ENCODE peak calls at places on chromosomes 11 and 22, in five cellular contexts. One of them, this sample, is unnamed.
A peak's percentile ranks its signal among the peaks of the same experiment; 100 is the strongest.

GRCh38 chr11:67276821-67277230 is 10.6 kb downstream of the GRK2 start:
- DNase-seq in WERI-Rb-1: peak; percentile 69
- DNase-seq in tibial nerve: no peak
- DNase-seq in MM.1S: peak; percentile 57
- DNase-seq in left ventricle myocardium inferior: no peak
- DNase-seq in this sample: no peak

GRCh38 chr11:22670803-22671202 is 4.4 kb downstream of the GAS2 start:
- DNase-seq in WERI-Rb-1: no peak
- DNase-seq in tibial nerve: no peak
- DNase-seq in MM.1S: peak; percentile 82
- DNase-seq in left ventricle myocardium inferior: no peak
- DNase-seq in this sample: no peak

GRCh38 chr22:43148581-43148980 is 2.8 kb upstream of the TSPO start:
- DNase-seq in left ventricle myocardium inferior: no peak
- DNase-seq in MM.1S: peak; percentile 65
- DNase-seq in tibial nerve: no peak
- DNase-seq in WERI-Rb-1: no peak
- DNase-seq in this sample: no peak

GRCh38 chr11:79708319-79708928 is 267.6 kb upstream of the TENM4 start:
- DNase-seq in WERI-Rb-1: peak; percentile 22
- DNase-seq in MM.1S: peak; percentile 61
- DNase-seq in left ventricle myocardium inferior: no peak
- DNase-seq in tibial nerve: no peak
- DNase-seq in this sample: no peak

GRCh38 chr11:34358258-34358665 is 452 bp upstream of the ABTB2 start:
- DNase-seq in MM.1S: no peak
- DNase-seq in tibial nerve: no peak
- DNase-seq in WERI-Rb-1: peak; percentile 80
- DNase-seq in left ventricle myocardium inferior: peak; percentile 58
- DNase-seq in this sample: peak; percentile 74

GRCh38 chr11:112744041-112744440 is 217.2 kb upstream of the NCAM1 start:
- DNase-seq in MM.1S: no peak
- DNase-seq in left ventricle myocardium inferior: no peak
- DNase-seq in WERI-Rb-1: no peak
- DNase-seq in tibial nerve: no peak
- DNase-seq in this sample: no peak

GRCh38 chr22:46116491-46116958 is 33.8 kb upstream of the PPARA start:
- DNase-seq in left ventricle myocardium inferior: peak; percentile 95
- DNase-seq in MM.1S: peak; percentile 84
- DNase-seq in WERI-Rb-1: peak; percentile 93
- DNase-seq in tibial nerve: peak; percentile 95
- DNase-seq in this sample: peak; percentile 97

GRCh38 chr11:68950268-68950667 is 30.5 kb downstream of the MRGPRD start:
- DNase-seq in tibial nerve: no peak
- DNase-seq in WERI-Rb-1: peak; percentile 38
- DNase-seq in left ventricle myocardium inferior: no peak
- DNase-seq in MM.1S: no peak
- DNase-seq in this sample: no peak

GRCh38 chr11:105466582-105467228 is 143.2 kb upstream of the GRIA4 start:
- DNase-seq in MM.1S: no peak
- DNase-seq in tibial nerve: no peak
- DNase-seq in left ventricle myocardium inferior: no peak
- DNase-seq in WERI-Rb-1: no peak
- DNase-seq in this sample: no peak

GRCh38 chr11:20363500-20364411 is at the start of gene HTATIP2:
- DNase-seq in WERI-Rb-1: peak; percentile 49
- DNase-seq in left ventricle myocardium inferior: peak; percentile 77
- DNase-seq in tibial nerve: no peak
- DNase-seq in MM.1S: peak; percentile 50
- DNase-seq in this sample: peak; percentile 67

GRCh38 chr11:64868904-64869570 is 9.4 kb downstream of the EHD1 start:
- DNase-seq in WERI-Rb-1: no peak
- DNase-seq in tibial nerve: no peak
- DNase-seq in left ventricle myocardium inferior: no peak
- DNase-seq in MM.1S: no peak
- DNase-seq in this sample: peak; percentile 61

GRCh38 chr22:26031641-26032040 is 137.6 kb upstream of the SEZ6L start:
- DNase-seq in tibial nerve: no peak
- DNase-seq in WERI-Rb-1: no peak
- DNase-seq in left ventricle myocardium inferior: no peak
- DNase-seq in MM.1S: no peak
- DNase-seq in this sample: no peak

GRCh38 chr11:122910775-122911174 is 28.2 kb downstream of the JHY start:
- DNase-seq in tibial nerve: no peak
- DNase-seq in left ventricle myocardium inferior: no peak
- DNase-seq in WERI-Rb-1: peak; percentile 27
- DNase-seq in MM.1S: no peak
- DNase-seq in this sample: no peak

GRCh38 chr11:76672431-76673163 is 2.0 kb upstream of the LRRC32 start:
- DNase-seq in left ventricle myocardium inferior: no peak
- DNase-seq in WERI-Rb-1: no peak
- DNase-seq in MM.1S: peak; percentile 59
- DNase-seq in tibial nerve: no peak
- DNase-seq in this sample: no peak

GRCh38 chr11:79390477-79390876 is 50.4 kb downstream of the TENM4 start:
- DNase-seq in tibial nerve: no peak
- DNase-seq in left ventricle myocardium inferior: no peak
- DNase-seq in WERI-Rb-1: no peak
- DNase-seq in MM.1S: peak; percentile 47
- DNase-seq in this sample: peak; percentile 41

GRCh38 chr22:21613553-21614233 is 16.1 kb downstream of the YDJC start:
- DNase-seq in WERI-Rb-1: no peak
- DNase-seq in left ventricle myocardium inferior: no peak
- DNase-seq in MM.1S: no peak
- DNase-seq in tibial nerve: no peak
- DNase-seq in this sample: no peak

GRCh38 chr22:18044548-18045271 is 20.3 kb upstream of the MICAL3 start:
- DNase-seq in WERI-Rb-1: no peak
- DNase-seq in tibial nerve: peak; percentile 47
- DNase-seq in MM.1S: no peak
- DNase-seq in left ventricle myocardium inferior: peak; percentile 80
- DNase-seq in this sample: peak; percentile 93

GRCh38 chr11:36012410-36012809 is 68.5 kb downstream of the LDLRAD3 start:
- DNase-seq in left ventricle myocardium inferior: no peak
- DNase-seq in WERI-Rb-1: no peak
- DNase-seq in MM.1S: no peak
- DNase-seq in tibial nerve: no peak
- DNase-seq in this sample: no peak

GRCh38 chr11:44962464-44962863 is 11.8 kb upstream of the TP53I11 start:
- DNase-seq in left ventricle myocardium inferior: no peak
- DNase-seq in WERI-Rb-1: no peak
- DNase-seq in MM.1S: no peak
- DNase-seq in tibial nerve: no peak
- DNase-seq in this sample: no peak

GRCh38 chr11:128421577-128421976 is 165.8 kb downstream of the ETS1 start:
- DNase-seq in WERI-Rb-1: no peak
- DNase-seq in tibial nerve: no peak
- DNase-seq in MM.1S: no peak
- DNase-seq in left ventricle myocardium inferior: no peak
- DNase-seq in this sample: no peak

GRCh38 chr22:48907591-48907990 is 920.1 kb downstream of the BRD1 start:
- DNase-seq in MM.1S: no peak
- DNase-seq in WERI-Rb-1: no peak
- DNase-seq in tibial nerve: no peak
- DNase-seq in left ventricle myocardium inferior: no peak
- DNase-seq in this sample: no peak

GRCh38 chr22:26800858-26801257 is 143.5 kb downstream of the MIAT start:
- DNase-seq in tibial nerve: no peak
- DNase-seq in MM.1S: no peak
- DNase-seq in left ventricle myocardium inferior: no peak
- DNase-seq in WERI-Rb-1: peak; percentile 35
- DNase-seq in this sample: no peak

GRCh38 chr11:86523738-86524602 is 148.4 kb downstream of the ME3 start:
- DNase-seq in tibial nerve: no peak
- DNase-seq in left ventricle myocardium inferior: no peak
- DNase-seq in WERI-Rb-1: no peak
- DNase-seq in MM.1S: no peak
- DNase-seq in this sample: peak; percentile 40

GRCh38 chr11:17598700-17599459 is 51.8 kb downstream of the OTOG start:
- DNase-seq in WERI-Rb-1: peak; percentile 79
- DNase-seq in left ventricle myocardium inferior: peak; percentile 65
- DNase-seq in MM.1S: peak; percentile 62
- DNase-seq in tibial nerve: peak; percentile 30
- DNase-seq in this sample: peak; percentile 33

GRCh38 chr22:49116486-49116885 is 711.2 kb downstream of the BRD1 start:
- DNase-seq in tibial nerve: no peak
- DNase-seq in WERI-Rb-1: no peak
- DNase-seq in MM.1S: no peak
- DNase-seq in left ventricle myocardium inferior: no peak
- DNase-seq in this sample: no peak

GRCh38 chr11:125022551-125022950 is 40.6 kb upstream of the SLC37A2 start:
- DNase-seq in left ventricle myocardium inferior: no peak
- DNase-seq in WERI-Rb-1: no peak
- DNase-seq in MM.1S: no peak
- DNase-seq in tibial nerve: no peak
- DNase-seq in this sample: no peak

GRCh38 chr11:62688481-62688880 is 849 bp downstream of the LRRN4CL start:
- DNase-seq in MM.1S: no peak
- DNase-seq in tibial nerve: no peak
- DNase-seq in WERI-Rb-1: no peak
- DNase-seq in left ventricle myocardium inferior: no peak
- DNase-seq in this sample: no peak

GRCh38 chr22:32469799-32470212 is 4.8 kb upstream of the FBXO7 start:
- DNase-seq in MM.1S: no peak
- DNase-seq in left ventricle myocardium inferior: no peak
- DNase-seq in WERI-Rb-1: no peak
- DNase-seq in tibial nerve: no peak
- DNase-seq in this sample: no peak

GRCh38 chr11:12628322-12628721 is 45.9 kb upstream of the TEAD1 start:
- DNase-seq in left ventricle myocardium inferior: no peak
- DNase-seq in tibial nerve: no peak
- DNase-seq in WERI-Rb-1: no peak
- DNase-seq in MM.1S: no peak
- DNase-seq in this sample: no peak
- H3K9me3 ChIP-seq in left ventricle myocardium inferior: peaks cover 17% of the 10 kb centered on the region
- H3K9me3 ChIP-seq in tibial nerve: peaks cover 7% of the 10 kb centered on the region
- H3K9me3 ChIP-seq in WERI-Rb-1: peaks cover 6% of the 10 kb centered on the region
- H3K9me3 ChIP-seq in MM.1S: no peaks in the 10 kb centered on the region
- H3K9me3 ChIP-seq in this sample: no peaks in the 10 kb centered on the region

GRCh38 chr22:39309881-39310714 is 9.3 kb downstream of the RPL3 start:
- DNase-seq in left ventricle myocardium inferior: no peak
- DNase-seq in tibial nerve: no peak
- DNase-seq in MM.1S: no peak
- DNase-seq in WERI-Rb-1: no peak
- DNase-seq in this sample: no peak
- H3K27ac ChIP-seq in left ventricle myocardium inferior: peak overlapping the region; percentile 67
- H3K27ac ChIP-seq in tibial nerve: no peak overlapping the region
- H3K27ac ChIP-seq in MM.1S: no peak overlapping the region
- H3K27ac ChIP-seq in WERI-Rb-1: no peak overlapping the region
- H3K27ac ChIP-seq in this sample: no peak overlapping the region

DNA sequence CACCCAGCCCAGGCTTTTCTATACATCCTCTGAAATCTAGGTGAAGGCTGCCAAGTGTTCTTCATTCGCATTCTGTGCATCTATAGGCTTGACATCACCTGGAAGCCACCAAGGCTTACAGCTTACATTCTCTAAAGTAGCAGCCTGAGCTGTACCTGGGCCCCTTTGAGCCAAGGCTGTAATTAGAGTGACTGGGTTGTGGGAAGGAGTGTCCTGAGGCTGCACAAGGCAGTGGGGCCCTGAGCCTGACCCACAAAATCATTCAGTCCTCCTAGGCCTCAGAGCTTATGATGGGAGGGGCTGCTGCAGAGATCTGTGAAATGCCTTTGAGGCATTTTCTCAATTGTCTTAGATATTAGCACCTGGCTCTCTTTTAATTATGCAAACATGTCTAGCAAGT is 33.0 kb upstream of the RDX start:
- DNase-seq in left ventricle myocardium inferior: no peak
- DNase-seq in WERI-Rb-1: no peak
- DNase-seq in MM.1S: no peak
- DNase-seq in tibial nerve: no peak
- DNase-seq in this sample: no peak
- H3K9me3 ChIP-seq in left ventricle myocardium inferior: peaks cover 11% of the 10 kb centered on the region
- H3K9me3 ChIP-seq in WERI-Rb-1: no peaks in the 10 kb centered on the region
- H3K9me3 ChIP-seq in MM.1S: no peaks in the 10 kb centered on the region
- H3K9me3 ChIP-seq in tibial nerve: no peaks in the 10 kb centered on the region
- H3K9me3 ChIP-seq in this sample: no peaks in the 10 kb centered on the region

DNA sequence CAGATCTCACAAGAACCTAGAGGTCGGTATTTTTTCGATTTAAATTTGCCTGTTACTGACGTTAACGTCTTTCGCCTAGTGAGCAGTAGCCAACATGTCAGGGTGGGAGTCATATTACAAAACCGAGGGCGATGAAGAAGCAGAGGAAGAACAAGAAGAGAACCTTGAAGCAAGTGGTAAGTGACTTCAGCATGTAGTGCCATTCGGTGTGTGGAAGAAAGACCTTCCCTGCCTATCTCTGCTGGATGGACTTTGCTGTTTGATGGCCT is 750 bp downstream of the XRCC6 start:
- DNase-seq in left ventricle myocardium inferior: no peak
- DNase-seq in WERI-Rb-1: no peak
- DNase-seq in MM.1S: no peak
- DNase-seq in tibial nerve: no peak
- DNase-seq in this sample: no peak
- H3K27ac ChIP-seq in left ventricle myocardium inferior: peak overlapping the region; percentile 93
- H3K27ac ChIP-seq in WERI-Rb-1: peak overlapping the region; percentile 99
- H3K27ac ChIP-seq in MM.1S: peak overlapping the region; percentile 92
- H3K27ac ChIP-seq in tibial nerve: peak overlapping the region; percentile 91
- H3K27ac ChIP-seq in this sample: peak overlapping the region; percentile 94

GRCh38 chr11:133576351-133576750 is 44.0 kb upstream of the OPCML start:
- DNase-seq in MM.1S: no peak
- DNase-seq in tibial nerve: no peak
- DNase-seq in WERI-Rb-1: no peak
- DNase-seq in left ventricle myocardium inferior: no peak
- DNase-seq in this sample: no peak

GRCh38 chr11:133570376-133570775 is 38.1 kb upstream of the OPCML start:
- DNase-seq in MM.1S: no peak
- DNase-seq in WERI-Rb-1: no peak
- DNase-seq in tibial nerve: no peak
- DNase-seq in left ventricle myocardium inferior: no peak
- DNase-seq in this sample: no peak
- H3K9me3 ChIP-seq in MM.1S: no peaks in the 10 kb centered on the region
- H3K9me3 ChIP-seq in WERI-Rb-1: no peaks in the 10 kb centered on the region
- H3K9me3 ChIP-seq in tibial nerve: no peaks in the 10 kb centered on the region
- H3K9me3 ChIP-seq in left ventricle myocardium inferior: no peaks in the 10 kb centered on the region
- H3K9me3 ChIP-seq in this sample: no peaks in the 10 kb centered on the region